ENCODE peak calls at places on chromosomes 11 and 22, in eight cellular contexts. G, Z, N, E, X, J, C and B are unnamed samples.

GRCh38 chr11:102552020-102552419 is 21.5 kb upstream of the MMP7 start:
- DNase-seq in J (no peak), G (no peak), E (no peak), Z (no peak), N (no peak), X (no peak), C (no peak), B (no peak)

GRCh38 chr11:27460158-27460565 is 12.4 kb downstream of the LGR4 start:
- DNase-seq in J (no peak), G (no peak), X (no peak), Z (no peak), C (no peak), E (no peak), N (no peak), B (no peak)

GRCh38 chr11:123405123-123405592 is 24.9 kb upstream of the GRAMD1B start:
- DNase-seq in E (no peak), J (no peak), G (no peak), N (no peak), C (no peak), Z (no peak), X (no peak), B (no peak)

GRCh38 chr11:61666684-61667297 is 13.4 kb upstream of the DAGLA start:
- DNase-seq in Z (no peak), G (no peak), J (no peak), X (no peak), C (no peak), E (no peak), N (no peak), B (no peak)

GRCh38 chr11:70104419-70104818 is 26.3 kb downstream of the ANO1 start:
- DNase-seq in X (peak), E (no peak), J (no peak), Z (no peak), C (no peak), N (no peak), G (no peak), B (no peak)

GRCh38 chr22:35540600-35541253 is at the start of gene RASD2:
- DNase-seq in N (no peak), E (peak), J (no peak), G (no peak), C (no peak), Z (no peak), X (peak), B (peak)

GRCh38 chr11:1271927-1272326 is 37.5 kb downstream of the TOLLIP start:
- DNase-seq in C (no peak), G (no peak), N (no peak), E (no peak), Z (no peak), X (no peak), J (no peak), B (no peak)

GRCh38 chr22:33837806-33838205 is 82.5 kb downstream of the LARGE1 start:
- DNase-seq in G (no peak), N (no peak), Z (no peak), C (no peak), E (no peak), J (no peak), X (no peak), B (no peak)

GRCh38 chr11:64864473-64865285 is 13.7 kb downstream of the EHD1 start:
- DNase-seq in N (peak), G (no peak), X (peak), J (no peak), E (peak), C (no peak), Z (no peak), B (no peak)

GRCh38 chr11:56624661-56625110 is 10.0 kb upstream of the OR5M1 start:
- DNase-seq in Z (peak), X (peak), N (peak), J (peak), E (no peak), C (peak), G (no peak), B (peak)

GRCh38 chr11:114617157-114618124 is 21.9 kb upstream of the NXPE4 start:
- DNase-seq in Z (no peak), G (no peak), X (no peak), N (no peak), E (no peak), C (no peak), J (no peak), B (no peak)

GRCh38 chr22:36211237-36211881 is 9.8 kb upstream of the APOL4 start:
- DNase-seq in G (no peak), X (peak), N (no peak), C (no peak), E (peak), J (no peak), Z (peak), B (peak)

GRCh38 chr22:25656724-25657123 is 85.3 kb upstream of the MYO18B start:
- DNase-seq in N (peak), C (no peak), Z (no peak), X (no peak), E (no peak), G (no peak), J (no peak), B (no peak)

GRCh38 chr22:29032584-29032983 is 29.0 kb downstream of the C22orf31 start:
- DNase-seq in G (no peak), N (no peak), Z (peak), E (no peak), J (no peak), X (peak), C (no peak), B (no peak)

GRCh38 chr22:48737461-48738203 is 1090.0 kb downstream of the BRD1 start:
- DNase-seq in E (no peak), Z (no peak), J (no peak), X (no peak), C (no peak), N (no peak), G (no peak), B (no peak)